ENCODE peak calls at places on chromosomes 2 and 18, in ten cellular contexts. One of them, this sample, is unnamed.

GRCh38 chr2:127155901-127156300 is 48.9 kb upstream of the BIN1 start:
- DNase-seq in NCI-H1105: no peak
- DNase-seq in MCF 10A: peak
- DNase-seq in erythroblast: no peak
- DNase-seq in dermis blood vessel endothelial cell: no peak
- DNase-seq in NCI-H1694 treated with DMSO at 0.1 percent for 48 hours: no peak
- DNase-seq in stimulated activated CD8-positive, alpha-beta memory T cell treated with anti-CD3 and anti-CD28 coated beads, Interleukin-7, amount 100 ng/mL, for 4 hours: no peak
- DNase-seq in fibroblast of lung: peak
- DNase-seq in LoVo: no peak
- DNase-seq in stimulated activated CD4-positive, alpha-beta T cell treated with anti-CD3 and anti-CD28 coated beads, TNF-alpha, amount 100 ng/mL, for 48 hours: no peak
- DNase-seq in this sample: no peak

GRCh38 chr2:54239427-54239826 is 16.6 kb downstream of the TSPYL6 start:
- DNase-seq in NCI-H1105: no peak
- DNase-seq in MCF 10A: peak
- DNase-seq in erythroblast: no peak
- DNase-seq in dermis blood vessel endothelial cell: no peak
- DNase-seq in NCI-H1694 treated with DMSO at 0.1 percent for 48 hours: no peak
- DNase-seq in stimulated activated CD8-positive, alpha-beta memory T cell treated with anti-CD3 and anti-CD28 coated beads, Interleukin-7, amount 100 ng/mL, for 4 hours: no peak
- DNase-seq in fibroblast of lung: peak
- DNase-seq in LoVo: no peak
- DNase-seq in stimulated activated CD4-positive, alpha-beta T cell treated with anti-CD3 and anti-CD28 coated beads, TNF-alpha, amount 100 ng/mL, for 48 hours: no peak
- DNase-seq in this sample: no peak

GRCh38 chr18:70666936-70667335 is 378.1 kb downstream of the SOCS6 start:
- DNase-seq in NCI-H1105: no peak
- DNase-seq in MCF 10A: no peak
- DNase-seq in erythroblast: no peak
- DNase-seq in dermis blood vessel endothelial cell: no peak
- DNase-seq in NCI-H1694 treated with DMSO at 0.1 percent for 48 hours: no peak
- DNase-seq in stimulated activated CD8-positive, alpha-beta memory T cell treated with anti-CD3 and anti-CD28 coated beads, Interleukin-7, amount 100 ng/mL, for 4 hours: no peak
- DNase-seq in fibroblast of lung: no peak
- DNase-seq in LoVo: no peak
- DNase-seq in stimulated activated CD4-positive, alpha-beta T cell treated with anti-CD3 and anti-CD28 coated beads, TNF-alpha, amount 100 ng/mL, for 48 hours: no peak
- DNase-seq in this sample: no peak

GRCh38 chr2:136125226-136125625 is 7.3 kb upstream of the CXCR4 start:
- DNase-seq in NCI-H1105: no peak
- DNase-seq in MCF 10A: no peak
- DNase-seq in erythroblast: no peak
- DNase-seq in dermis blood vessel endothelial cell: no peak
- DNase-seq in NCI-H1694 treated with DMSO at 0.1 percent for 48 hours: no peak
- DNase-seq in stimulated activated CD8-positive, alpha-beta memory T cell treated with anti-CD3 and anti-CD28 coated beads, Interleukin-7, amount 100 ng/mL, for 4 hours: no peak
- DNase-seq in fibroblast of lung: no peak
- DNase-seq in LoVo: no peak
- DNase-seq in stimulated activated CD4-positive, alpha-beta T cell treated with anti-CD3 and anti-CD28 coated beads, TNF-alpha, amount 100 ng/mL, for 48 hours: no peak
- DNase-seq in this sample: no peak

GRCh38 chr2:22037274-22037673 is 913.5 kb downstream of the TDRD15 start:
- DNase-seq in NCI-H1105: no peak
- DNase-seq in MCF 10A: no peak
- DNase-seq in erythroblast: no peak
- DNase-seq in dermis blood vessel endothelial cell: no peak
- DNase-seq in NCI-H1694 treated with DMSO at 0.1 percent for 48 hours: no peak
- DNase-seq in stimulated activated CD8-positive, alpha-beta memory T cell treated with anti-CD3 and anti-CD28 coated beads, Interleukin-7, amount 100 ng/mL, for 4 hours: no peak
- DNase-seq in fibroblast of lung: no peak
- DNase-seq in LoVo: no peak
- DNase-seq in stimulated activated CD4-positive, alpha-beta T cell treated with anti-CD3 and anti-CD28 coated beads, TNF-alpha, amount 100 ng/mL, for 48 hours: no peak
- DNase-seq in this sample: no peak

GRCh38 chr2:64179582-64180321 is 35.5 kb upstream of the PELI1 start:
- DNase-seq in NCI-H1105: no peak
- DNase-seq in MCF 10A: no peak
- DNase-seq in erythroblast: no peak
- DNase-seq in dermis blood vessel endothelial cell: no peak
- DNase-seq in NCI-H1694 treated with DMSO at 0.1 percent for 48 hours: no peak
- DNase-seq in stimulated activated CD8-positive, alpha-beta memory T cell treated with anti-CD3 and anti-CD28 coated beads, Interleukin-7, amount 100 ng/mL, for 4 hours: no peak
- DNase-seq in fibroblast of lung: no peak
- DNase-seq in LoVo: no peak
- DNase-seq in stimulated activated CD4-positive, alpha-beta T cell treated with anti-CD3 and anti-CD28 coated beads, TNF-alpha, amount 100 ng/mL, for 48 hours: no peak
- DNase-seq in this sample: no peak

GRCh38 chr18:5973079-5973478 is 77.8 kb upstream of the TMEM200C start:
- DNase-seq in NCI-H1105: no peak
- DNase-seq in MCF 10A: no peak
- DNase-seq in erythroblast: no peak
- DNase-seq in dermis blood vessel endothelial cell: no peak
- DNase-seq in NCI-H1694 treated with DMSO at 0.1 percent for 48 hours: no peak
- DNase-seq in stimulated activated CD8-positive, alpha-beta memory T cell treated with anti-CD3 and anti-CD28 coated beads, Interleukin-7, amount 100 ng/mL, for 4 hours: no peak
- DNase-seq in fibroblast of lung: no peak
- DNase-seq in LoVo: no peak
- DNase-seq in stimulated activated CD4-positive, alpha-beta T cell treated with anti-CD3 and anti-CD28 coated beads, TNF-alpha, amount 100 ng/mL, for 48 hours: no peak
- DNase-seq in this sample: no peak

GRCh38 chr2:121595012-121595891 is 54.0 kb downstream of the CLASP1 start:
- DNase-seq in NCI-H1105: peak
- DNase-seq in MCF 10A: no peak
- DNase-seq in erythroblast: peak
- DNase-seq in dermis blood vessel endothelial cell: no peak
- DNase-seq in NCI-H1694 treated with DMSO at 0.1 percent for 48 hours: no peak
- DNase-seq in stimulated activated CD8-positive, alpha-beta memory T cell treated with anti-CD3 and anti-CD28 coated beads, Interleukin-7, amount 100 ng/mL, for 4 hours: no peak
- DNase-seq in fibroblast of lung: no peak
- DNase-seq in LoVo: no peak
- DNase-seq in stimulated activated CD4-positive, alpha-beta T cell treated with anti-CD3 and anti-CD28 coated beads, TNF-alpha, amount 100 ng/mL, for 48 hours: no peak
- DNase-seq in this sample: no peak

This sample was measured in HCT116.